ENCODE peak calls at places on chromosomes 5 and 9, in nine cellular contexts. One of them, this sample, is unnamed.
A peak's percentile ranks its signal among the peaks of the same experiment; 100 is the strongest.

GRCh38 chr9:92774274-92774673 is 9.6 kb upstream of the BICD2 start:
- DNase-seq in stimulated activated CD8-positive, alpha-beta memory T cell treated with anti-CD3 and anti-CD28 coated beads, Interleukin-15, amount 100 ng/mL, for 24 hours: no peak
- DNase-seq in T-helper 9 cell: no peak
- DNase-seq in ELR: peak; percentile 89
- DNase-seq in T-helper 1 cell: no peak
- DNase-seq in H9: no peak
- DNase-seq in myocyte: no peak
- DNase-seq in activated T-helper 2 cell treated with anti-CD3 and anti-CD28 coated beads, Interferon-gamma antibody, Interleukin-2, Interleukin-4, amounts not matched to agents 10 μg/mL and 5 μg/mL and 100 μg/mL, durations not matched to agents 14 hours and 24 hours and 36 hours: no peak
- DNase-seq in gastrocnemius medialis: no peak
- DNase-seq in this sample: peak; percentile 78

GRCh38 chr9:107683566-107683965 is 194.0 kb upstream of the KLF4 start:
- DNase-seq in stimulated activated CD8-positive, alpha-beta memory T cell treated with anti-CD3 and anti-CD28 coated beads, Interleukin-15, amount 100 ng/mL, for 24 hours: no peak
- DNase-seq in T-helper 9 cell: no peak
- DNase-seq in ELR: no peak
- DNase-seq in T-helper 1 cell: no peak
- DNase-seq in H9: no peak
- DNase-seq in myocyte: no peak
- DNase-seq in activated T-helper 2 cell treated with anti-CD3 and anti-CD28 coated beads, Interferon-gamma antibody, Interleukin-2, Interleukin-4, amounts not matched to agents 10 μg/mL and 5 μg/mL and 100 μg/mL, durations not matched to agents 14 hours and 24 hours and 36 hours: no peak
- DNase-seq in gastrocnemius medialis: no peak
- DNase-seq in this sample: no peak

GRCh38 chr5:160260006-160260775 is 30.9 kb downstream of the FABP6 start:
- DNase-seq in stimulated activated CD8-positive, alpha-beta memory T cell treated with anti-CD3 and anti-CD28 coated beads, Interleukin-15, amount 100 ng/mL, for 24 hours: no peak
- DNase-seq in T-helper 9 cell: no peak
- DNase-seq in ELR: no peak
- DNase-seq in T-helper 1 cell: no peak
- DNase-seq in H9: no peak
- DNase-seq in myocyte: no peak
- DNase-seq in activated T-helper 2 cell treated with anti-CD3 and anti-CD28 coated beads, Interferon-gamma antibody, Interleukin-2, Interleukin-4, amounts not matched to agents 10 μg/mL and 5 μg/mL and 100 μg/mL, durations not matched to agents 14 hours and 24 hours and 36 hours: no peak
- DNase-seq in gastrocnemius medialis: no peak
- DNase-seq in this sample: no peak

GRCh38 chr5:139277171-139277570 is 16.4 kb upstream of the MATR3 start:
- DNase-seq in stimulated activated CD8-positive, alpha-beta memory T cell treated with anti-CD3 and anti-CD28 coated beads, Interleukin-15, amount 100 ng/mL, for 24 hours: no peak
- DNase-seq in T-helper 9 cell: no peak
- DNase-seq in ELR: no peak
- DNase-seq in T-helper 1 cell: no peak
- DNase-seq in H9: no peak
- DNase-seq in myocyte: no peak
- DNase-seq in activated T-helper 2 cell treated with anti-CD3 and anti-CD28 coated beads, Interferon-gamma antibody, Interleukin-2, Interleukin-4, amounts not matched to agents 10 μg/mL and 5 μg/mL and 100 μg/mL, durations not matched to agents 14 hours and 24 hours and 36 hours: no peak
- DNase-seq in gastrocnemius medialis: no peak
- DNase-seq in this sample: no peak

GRCh38 chr9:3699868-3700267 is 174.1 kb upstream of the RFX3 start:
- DNase-seq in stimulated activated CD8-positive, alpha-beta memory T cell treated with anti-CD3 and anti-CD28 coated beads, Interleukin-15, amount 100 ng/mL, for 24 hours: no peak
- DNase-seq in T-helper 9 cell: no peak
- DNase-seq in ELR: no peak
- DNase-seq in T-helper 1 cell: no peak
- DNase-seq in H9: no peak
- DNase-seq in myocyte: no peak
- DNase-seq in activated T-helper 2 cell treated with anti-CD3 and anti-CD28 coated beads, Interferon-gamma antibody, Interleukin-2, Interleukin-4, amounts not matched to agents 10 μg/mL and 5 μg/mL and 100 μg/mL, durations not matched to agents 14 hours and 24 hours and 36 hours: no peak
- DNase-seq in gastrocnemius medialis: no peak
- DNase-seq in this sample: no peak

GRCh38 chr5:57857696-57858095 is 375.1 kb upstream of the ACTBL2 start:
- DNase-seq in stimulated activated CD8-positive, alpha-beta memory T cell treated with anti-CD3 and anti-CD28 coated beads, Interleukin-15, amount 100 ng/mL, for 24 hours: no peak
- DNase-seq in T-helper 9 cell: no peak
- DNase-seq in ELR: no peak
- DNase-seq in T-helper 1 cell: no peak
- DNase-seq in H9: no peak
- DNase-seq in myocyte: no peak
- DNase-seq in activated T-helper 2 cell treated with anti-CD3 and anti-CD28 coated beads, Interferon-gamma antibody, Interleukin-2, Interleukin-4, amounts not matched to agents 10 μg/mL and 5 μg/mL and 100 μg/mL, durations not matched to agents 14 hours and 24 hours and 36 hours: no peak
- DNase-seq in gastrocnemius medialis: no peak
- DNase-seq in this sample: no peak

GRCh38 chr5:95644351-95645042 is 2.1 kb upstream of the RFESD start:
- DNase-seq in stimulated activated CD8-positive, alpha-beta memory T cell treated with anti-CD3 and anti-CD28 coated beads, Interleukin-15, amount 100 ng/mL, for 24 hours: no peak
- DNase-seq in T-helper 9 cell: no peak
- DNase-seq in ELR: peak; percentile 78
- DNase-seq in T-helper 1 cell: peak; percentile 73
- DNase-seq in H9: peak; percentile 60
- DNase-seq in myocyte: peak; percentile 73
- DNase-seq in activated T-helper 2 cell treated with anti-CD3 and anti-CD28 coated beads, Interferon-gamma antibody, Interleukin-2, Interleukin-4, amounts not matched to agents 10 μg/mL and 5 μg/mL and 100 μg/mL, durations not matched to agents 14 hours and 24 hours and 36 hours: peak; percentile 33
- DNase-seq in gastrocnemius medialis: peak; percentile 58
- DNase-seq in this sample: peak; percentile 39

GRCh38 chr5:8813180-8813579 is 732.7 kb downstream of the SEMA5A start:
- DNase-seq in stimulated activated CD8-positive, alpha-beta memory T cell treated with anti-CD3 and anti-CD28 coated beads, Interleukin-15, amount 100 ng/mL, for 24 hours: no peak
- DNase-seq in T-helper 9 cell: no peak
- DNase-seq in ELR: no peak
- DNase-seq in T-helper 1 cell: no peak
- DNase-seq in H9: no peak
- DNase-seq in myocyte: peak; percentile 7
- DNase-seq in activated T-helper 2 cell treated with anti-CD3 and anti-CD28 coated beads, Interferon-gamma antibody, Interleukin-2, Interleukin-4, amounts not matched to agents 10 μg/mL and 5 μg/mL and 100 μg/mL, durations not matched to agents 14 hours and 24 hours and 36 hours: no peak
- DNase-seq in gastrocnemius medialis: no peak
- DNase-seq in this sample: no peak

GRCh38 chr5:61055434-61056006 is 106.7 kb downstream of the SMIM15 start:
- DNase-seq in stimulated activated CD8-positive, alpha-beta memory T cell treated with anti-CD3 and anti-CD28 coated beads, Interleukin-15, amount 100 ng/mL, for 24 hours: no peak
- DNase-seq in T-helper 9 cell: no peak
- DNase-seq in ELR: peak; percentile 73
- DNase-seq in T-helper 1 cell: peak; percentile 29
- DNase-seq in H9: no peak
- DNase-seq in myocyte: peak; percentile 44
- DNase-seq in activated T-helper 2 cell treated with anti-CD3 and anti-CD28 coated beads, Interferon-gamma antibody, Interleukin-2, Interleukin-4, amounts not matched to agents 10 μg/mL and 5 μg/mL and 100 μg/mL, durations not matched to agents 14 hours and 24 hours and 36 hours: no peak
- DNase-seq in gastrocnemius medialis: no peak
- DNase-seq in this sample: peak; percentile 46

GRCh38 chr9:123414226-123414625 is 58.2 kb downstream of the CRB2 start:
- DNase-seq in stimulated activated CD8-positive, alpha-beta memory T cell treated with anti-CD3 and anti-CD28 coated beads, Interleukin-15, amount 100 ng/mL, for 24 hours: no peak
- DNase-seq in T-helper 9 cell: no peak
- DNase-seq in ELR: no peak
- DNase-seq in T-helper 1 cell: no peak
- DNase-seq in H9: no peak
- DNase-seq in myocyte: no peak
- DNase-seq in activated T-helper 2 cell treated with anti-CD3 and anti-CD28 coated beads, Interferon-gamma antibody, Interleukin-2, Interleukin-4, amounts not matched to agents 10 μg/mL and 5 μg/mL and 100 μg/mL, durations not matched to agents 14 hours and 24 hours and 36 hours: no peak
- DNase-seq in gastrocnemius medialis: no peak
- DNase-seq in this sample: no peak

GRCh38 chr9:134191455-134192209 is 27.3 kb upstream of the RNU6ATAC start:
- DNase-seq in stimulated activated CD8-positive, alpha-beta memory T cell treated with anti-CD3 and anti-CD28 coated beads, Interleukin-15, amount 100 ng/mL, for 24 hours: no peak
- DNase-seq in T-helper 9 cell: no peak
- DNase-seq in ELR: no peak
- DNase-seq in T-helper 1 cell: no peak
- DNase-seq in H9: no peak
- DNase-seq in myocyte: no peak
- DNase-seq in activated T-helper 2 cell treated with anti-CD3 and anti-CD28 coated beads, Interferon-gamma antibody, Interleukin-2, Interleukin-4, amounts not matched to agents 10 μg/mL and 5 μg/mL and 100 μg/mL, durations not matched to agents 14 hours and 24 hours and 36 hours: no peak
- DNase-seq in gastrocnemius medialis: no peak
- DNase-seq in this sample: no peak

GRCh38 chr9:84397822-84398221 is 57.3 kb upstream of the SLC28A3 start:
- DNase-seq in stimulated activated CD8-positive, alpha-beta memory T cell treated with anti-CD3 and anti-CD28 coated beads, Interleukin-15, amount 100 ng/mL, for 24 hours: no peak
- DNase-seq in T-helper 9 cell: no peak
- DNase-seq in ELR: peak; percentile 76
- DNase-seq in T-helper 1 cell: no peak
- DNase-seq in H9: no peak
- DNase-seq in myocyte: peak; percentile 5
- DNase-seq in activated T-helper 2 cell treated with anti-CD3 and anti-CD28 coated beads, Interferon-gamma antibody, Interleukin-2, Interleukin-4, amounts not matched to agents 10 μg/mL and 5 μg/mL and 100 μg/mL, durations not matched to agents 14 hours and 24 hours and 36 hours: no peak
- DNase-seq in gastrocnemius medialis: no peak
- DNase-seq in this sample: peak; percentile 71

GRCh38 chr9:20684865-20685696 is 1.0 kb downstream of the FOCAD start:
- DNase-seq in stimulated activated CD8-positive, alpha-beta memory T cell treated with anti-CD3 and anti-CD28 coated beads, Interleukin-15, amount 100 ng/mL, for 24 hours: no peak
- DNase-seq in T-helper 9 cell: no peak
- DNase-seq in ELR: peak; percentile 84
- DNase-seq in T-helper 1 cell: peak; percentile 55
- DNase-seq in H9: no peak
- DNase-seq in myocyte: peak; percentile 13
- DNase-seq in activated T-helper 2 cell treated with anti-CD3 and anti-CD28 coated beads, Interferon-gamma antibody, Interleukin-2, Interleukin-4, amounts not matched to agents 10 μg/mL and 5 μg/mL and 100 μg/mL, durations not matched to agents 14 hours and 24 hours and 36 hours: no peak
- DNase-seq in gastrocnemius medialis: no peak
- DNase-seq in this sample: peak; percentile 74

GRCh38 chr5:132239776-132240175 is 12.1 kb upstream of the P4HA2 start:
- DNase-seq in stimulated activated CD8-positive, alpha-beta memory T cell treated with anti-CD3 and anti-CD28 coated beads, Interleukin-15, amount 100 ng/mL, for 24 hours: no peak
- DNase-seq in T-helper 9 cell: no peak
- DNase-seq in ELR: no peak
- DNase-seq in T-helper 1 cell: no peak
- DNase-seq in H9: peak; percentile 9
- DNase-seq in myocyte: no peak
- DNase-seq in activated T-helper 2 cell treated with anti-CD3 and anti-CD28 coated beads, Interferon-gamma antibody, Interleukin-2, Interleukin-4, amounts not matched to agents 10 μg/mL and 5 μg/mL and 100 μg/mL, durations not matched to agents 14 hours and 24 hours and 36 hours: no peak
- DNase-seq in gastrocnemius medialis: no peak
- DNase-seq in this sample: no peak

This sample was measured in fibroblast of gingiva.